ENCODE peak calls at places on chromosomes 7 and 10, in ten cellular contexts. S is NCI-H1092; B is heart left ventricle; L is Peyer's patch; H is NCI-H460; G is stimulated activated CD8-positive, alpha-beta memory T cell treated with anti-CD3 and anti-CD28 coated beads, Interleukin-2, amount 100 ng/mL, for 1 hour; X is HuH-7.5; D is NCI-H524; F is RKO; Q is H9. N is an unnamed sample.

GRCh38 chr10:107650939-107651338 is 486.4 kb upstream of the SORCS1 start:
- DNase-seq in D (no peak), S (no peak), Q (no peak), H (no peak), L (no peak), G (no peak), B (no peak), X (no peak), F (no peak), N (no peak)

GRCh38 chr7:1559626-1560590 is 3.9 kb upstream of the TMEM184A start:
- DNase-seq in B (peak), D (no peak), X (no peak), L (no peak), F (no peak), S (no peak), Q (no peak), G (no peak), H (no peak), N (no peak)

GRCh38 chr7:101172005-101172853 is 6.9 kb upstream of the VGF start:
- DNase-seq in F (no peak), L (peak), S (peak), X (peak), Q (peak), D (no peak), G (no peak), H (no peak), B (no peak), N (no peak)

GRCh38 chr10:46106410-46107255 is 60.6 kb upstream of the MSMB start:
- DNase-seq in X (peak), S (peak), Q (peak), D (no peak), H (peak), L (peak), B (peak), F (no peak), G (no peak), N (peak)

GRCh38 chr7:23106491-23106800 is 861 bp downstream of the KLHL7 start:
- DNase-seq in B (no peak), Q (no peak), L (no peak), X (peak), F (no peak), G (no peak), D (peak), S (peak), H (no peak), N (peak)

GRCh38 chr7:96669812-96670211 is 39.8 kb downstream of the SEM1 start:
- DNase-seq in X (no peak), H (no peak), L (no peak), S (no peak), F (no peak), D (no peak), G (no peak), B (no peak), Q (no peak), N (no peak)

GRCh38 chr10:17504547-17505245 is 50.3 kb upstream of the ST8SIA6 start:
- DNase-seq in D (no peak), B (no peak), L (no peak), H (no peak), S (no peak), G (no peak), X (no peak), Q (no peak), F (no peak), N (no peak)

GRCh38 chr10:6494934-6495592 is 85.0 kb downstream of the PRKCQ start:
- DNase-seq in H (no peak), X (no peak), S (no peak), B (no peak), Q (no peak), G (no peak), L (peak), D (no peak), F (no peak), N (no peak)

GRCh38 chr10:29482591-29483421 is 152.0 kb downstream of the SVIL start:
- DNase-seq in L (no peak), F (no peak), X (no peak), B (peak), S (no peak), G (no peak), D (no peak), H (no peak), Q (peak), N (no peak)

GRCh38 chr10:124999433-125000365 is 57.8 kb downstream of the ZRANB1 start:
- DNase-seq in G (no peak), B (peak), L (peak), H (no peak), S (no peak), X (no peak), F (no peak), Q (no peak), D (no peak), N (peak)

GRCh38 chr10:62217683-62218082 is 51.0 kb downstream of the RTKN2 start:
- DNase-seq in Q (no peak), G (no peak), X (no peak), F (no peak), D (no peak), B (peak), S (no peak), H (no peak), L (no peak), N (no peak)

GRCh38 chr10:62819521-62819920 is 3.4 kb upstream of the EGR2 start:
- DNase-seq in L (no peak), G (no peak), D (no peak), S (no peak), Q (no peak), H (no peak), B (no peak), F (no peak), X (no peak), N (no peak)

GRCh38 chr7:26686448-26686981 is 177.9 kb downstream of the SKAP2 start:
- DNase-seq in D (no peak), F (peak), G (no peak), Q (peak), L (no peak), X (no peak), S (peak), B (no peak), H (peak), N (peak)

GRCh38 chr10:131697461-131698128 is 203.2 kb upstream of the PPP2R2D start:
- DNase-seq in S (no peak), G (no peak), F (no peak), X (no peak), B (no peak), H (no peak), D (no peak), Q (peak), L (no peak), N (no peak)

GRCh38 chr10:96695975-96696634 is 24.2 kb downstream of the PIK3AP1 start:
- DNase-seq in H (no peak), F (no peak), G (no peak), L (no peak), X (no peak), S (no peak), B (no peak), D (no peak), Q (no peak), N (no peak)

GRCh38 chr10:34031410-34031809 is 696.9 kb upstream of the NRP1 start:
- DNase-seq in H (no peak), L (no peak), S (no peak), B (peak), X (no peak), Q (no peak), F (no peak), G (no peak), D (no peak), N (no peak)

GRCh38 chr7:27141591-27142561 is 1.6 kb downstream of the HOXA5 start:
- DNase-seq in X (peak), B (no peak), Q (peak), H (no peak), G (no peak), L (peak), D (no peak), F (peak), S (no peak), N (no peak)

GRCh38 chr7:98105942-98106544 is 619 bp upstream of the LMTK2 start:
- DNase-seq in F (peak), D (no peak), G (no peak), L (no peak), H (no peak), S (no peak), X (no peak), Q (no peak), B (no peak), N (no peak)

GRCh38 chr10:119394657-119395286 is 147.7 kb downstream of the RGS10 start:
- DNase-seq in X (no peak), G (no peak), F (no peak), D (no peak), H (no peak), Q (no peak), S (no peak), L (no peak), B (no peak), N (no peak)